ENCODE peak calls at places on chromosomes 12 and 14, in seven cellular contexts. V, A, D, W, Z, C and K are unnamed samples.
A peak's percentile ranks its signal among the peaks of the same experiment; 100 is the strongest.

GRCh38 chr14:33765251-33765650 is 185.6 kb downstream of the EGLN3 start:
- DNase-seq in V (no peak), A (peak; percentile 60), D (peak; percentile 62), W (peak; percentile 19), Z (no peak), C (no peak), K (peak; percentile 62)

GRCh38 chr12:120956579-120957360 is 21.6 kb upstream of the HNF1A start:
- DNase-seq in V (no peak), A (no peak), D (no peak), W (no peak), Z (no peak), C (no peak), K (no peak)

GRCh38 chr12:76455582-76456345 is 103.8 kb downstream of the OSBPL8 start:
- DNase-seq in V (peak; percentile 91), A (peak; percentile 82), D (peak; percentile 6), W (no peak), Z (peak; percentile 77), C (peak; percentile 55), K (no peak)

GRCh38 chr12:47833591-47834012 is 13.9 kb upstream of the HDAC7 start:
- DNase-seq in V (no peak), A (no peak), D (no peak), W (no peak), Z (no peak), C (no peak), K (no peak)

GRCh38 chr14:57866199-57866755 is 385 bp upstream of the SLC35F4 start:
- DNase-seq in V (no peak), A (no peak), D (no peak), W (no peak), Z (no peak), C (no peak), K (no peak)

GRCh38 chr12:120249266-120249874 is 16.2 kb downstream of the PXN start:
- DNase-seq in V (no peak), A (no peak), D (no peak), W (no peak), Z (no peak), C (no peak), K (no peak)

GRCh38 chr14:105495101-105495989 is 4.3 kb downstream of the TEDC1 start:
- DNase-seq in V (no peak), A (no peak), D (no peak), W (peak; percentile 58), Z (no peak), C (no peak), K (no peak)

GRCh38 chr12:54378791-54379400 is 5.6 kb downstream of the ZNF385A start:
- DNase-seq in V (no peak), A (no peak), D (peak; percentile 69), W (peak; percentile 81), Z (no peak), C (peak; percentile 83), K (peak; percentile 62)

GRCh38 chr12:9745191-9745590 is 12.3 kb upstream of the CLECL1 start:
- DNase-seq in V (no peak), A (no peak), D (no peak), W (no peak), Z (no peak), C (no peak), K (no peak)

GRCh38 chr14:22397338-22397737 is 191.7 kb downstream of the DAD1 start:
- DNase-seq in V (no peak), A (no peak), D (no peak), W (no peak), Z (no peak), C (no peak), K (no peak)

GRCh38 chr12:14239350-14239934 is 126.0 kb upstream of the ATF7IP start:
- DNase-seq in V (peak; percentile 47), A (peak; percentile 31), D (no peak), W (no peak), Z (no peak), C (peak; percentile 60), K (no peak)

GRCh38 chr14:104421401-104421821 is 158.2 kb upstream of the C14orf180 start:
- DNase-seq in V (no peak), A (no peak), D (no peak), W (no peak), Z (no peak), C (no peak), K (no peak)

GRCh38 chr12:38269897-38270296 is 46.7 kb upstream of the ALG10B start:
- DNase-seq in V (no peak), A (no peak), D (no peak), W (no peak), Z (no peak), C (no peak), K (no peak)

GRCh38 chr12:110538869-110539622 is 36.9 kb downstream of the RAD9B start:
- DNase-seq in V (no peak), A (no peak), D (no peak), W (no peak), Z (no peak), C (no peak), K (no peak)

GRCh38 chr12:80714846-80715245 is 1.9 kb upstream of the MYF5 start:
- DNase-seq in V (no peak), A (no peak), D (no peak), W (no peak), Z (no peak), C (no peak), K (no peak)

GRCh38 chr12:97595423-97595822 is 132.8 kb downstream of the RMST start:
- DNase-seq in V (no peak), A (no peak), D (no peak), W (no peak), Z (no peak), C (no peak), K (no peak)

GRCh38 chr14:41144370-41144769 is 462.3 kb upstream of the LRFN5 start:
- DNase-seq in V (no peak), A (no peak), D (no peak), W (no peak), Z (no peak), C (no peak), K (no peak)

GRCh38 chr14:75459099-75459741 is 31.4 kb downstream of the JDP2 start:
- DNase-seq in V (peak; percentile 19), A (no peak), D (no peak), W (peak; percentile 62), Z (no peak), C (peak; percentile 14), K (no peak)

GRCh38 chr12:55362675-55363074 is at the start of gene OR6C75:
- DNase-seq in V (no peak), A (no peak), D (no peak), W (no peak), Z (no peak), C (no peak), K (no peak)

GRCh38 chr12:26268841-26269553 is 73.6 kb downstream of the SSPN start:
- DNase-seq in V (no peak), A (no peak), D (no peak), W (no peak), Z (no peak), C (peak; percentile 66), K (no peak)

GRCh38 chr12:104060791-104061190 is 3.5 kb upstream of the HCFC2 start:
- DNase-seq in V (no peak), A (no peak), D (no peak), W (no peak), Z (no peak), C (no peak), K (no peak)

GRCh38 chr14:81516941-81517797 is 16.5 kb downstream of the SEL1L start:
- DNase-seq in V (peak; percentile 51), A (peak; percentile 38), D (peak; percentile 54), W (no peak), Z (peak; percentile 21), C (no peak), K (no peak)

GRCh38 chr14:100645986-100646314 is 58.7 kb upstream of the BEGAIN start:
- DNase-seq in V (no peak), A (no peak), D (no peak), W (no peak), Z (no peak), C (no peak), K (no peak)
- TF ChIP-seq CTCF in V (no peak), A (no peak), D (peak; percentile 54), W (peak; percentile 5), Z (no peak), C (no peak), K (no peak)

DNA sequence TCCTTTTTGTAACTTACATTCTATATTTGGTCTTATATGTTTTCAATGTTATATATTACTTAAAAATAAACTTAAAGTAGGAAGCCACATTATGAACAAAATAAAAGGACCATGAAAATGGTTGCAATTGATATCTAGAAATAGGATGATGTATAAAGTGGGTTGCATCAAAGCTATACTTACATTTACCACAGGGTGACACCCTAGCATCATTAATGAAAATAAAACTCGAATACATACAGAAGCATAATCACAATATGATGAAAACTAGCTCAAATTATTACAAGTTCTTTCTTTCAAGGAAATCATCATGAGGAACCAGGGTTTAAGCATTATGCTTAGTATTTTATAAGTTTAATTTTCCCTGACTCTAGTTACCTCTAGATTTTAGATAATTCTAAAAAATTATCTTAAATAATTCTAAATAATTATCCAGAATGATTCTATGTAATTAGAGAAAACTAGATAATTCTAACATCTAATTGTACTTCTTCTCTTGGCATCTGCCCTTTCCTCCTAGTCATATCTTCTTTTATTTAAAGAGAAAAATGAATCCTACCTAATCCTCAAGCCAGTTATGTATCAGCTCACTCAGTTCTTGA is 31.2 kb downstream of the TAS2R7 start:
- DNase-seq in V (peak; percentile 44), A (peak; percentile 18), D (no peak), W (no peak), Z (peak; percentile 11), C (no peak), K (no peak)
- TF ChIP-seq CTCF in V (peak; percentile 79), A (peak; percentile 41), D (peak; percentile 67), W (peak; percentile 80), Z (peak; percentile 44), C (peak; percentile 27), K (peak; percentile 65)

GRCh38 chr14:99036594-99037293 is 235.3 kb downstream of the BCL11B start:
- DNase-seq in V (no peak), A (no peak), D (no peak), W (peak; percentile 30), Z (no peak), C (no peak), K (no peak)

GRCh38 chr14:99038401-99038800 is 233.6 kb downstream of the BCL11B start:
- DNase-seq in V (peak; percentile 18), A (peak; percentile 49), D (no peak), W (no peak), Z (no peak), C (no peak), K (no peak)

GRCh38 chr14:99039316-99040041 is 232.5 kb downstream of the BCL11B start:
- DNase-seq in V (no peak), A (no peak), D (no peak), W (no peak), Z (no peak), C (no peak), K (no peak)

GRCh38 chr14:99035712-99036593 is 236.0 kb downstream of the BCL11B start:
- DNase-seq in V (peak; percentile 79), A (peak; percentile 84), D (peak; percentile 38), W (peak; percentile 81), Z (peak; percentile 88), C (peak; percentile 82), K (peak; percentile 40)

GRCh38 chr14:99037777-99038176 is 234.2 kb downstream of the BCL11B start:
- DNase-seq in V (no peak), A (no peak), D (no peak), W (no peak), Z (no peak), C (no peak), K (no peak)
- TF ChIP-seq CTCF in V (no peak), A (peak; percentile 35), D (no peak), W (no peak), Z (no peak), C (no peak), K (peak; percentile 61)

DNA sequence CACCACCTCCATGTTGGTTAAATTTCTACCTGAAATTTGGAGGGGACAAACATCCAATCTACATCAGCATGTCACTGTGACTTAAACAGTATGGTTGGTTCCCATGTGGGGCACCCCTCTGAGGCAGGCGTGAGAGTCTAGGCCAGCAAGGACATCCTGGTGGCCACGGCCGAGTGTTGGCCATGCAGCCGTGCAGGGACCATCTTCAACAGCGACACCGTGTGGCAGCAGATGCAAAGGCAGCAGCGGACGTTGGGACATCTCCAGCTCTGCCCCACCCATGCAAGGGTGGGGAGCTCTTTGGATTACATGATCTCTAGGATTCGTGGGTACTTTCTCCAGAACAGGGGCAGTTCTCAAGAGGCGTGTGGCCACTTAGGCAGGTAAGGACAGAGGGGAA is 49.8 kb downstream of the NOC4L start:
- DNase-seq in V (peak; percentile 79), A (no peak), D (no peak), W (no peak), Z (no peak), C (no peak), K (no peak)
- TF ChIP-seq CTCF in V (peak; percentile 15), A (peak; percentile 57), D (peak; percentile 47), W (no peak), Z (peak; percentile 11), C (no peak), K (peak; percentile 24)